ENCODE peak calls at places on chromosomes 3 and 15, in six cellular contexts. One of them, this sample, is unnamed.

GRCh38 chr3:149042766-149043386 is 43.5 kb downstream of the HLTF start:
- DNase-seq in GM23338: no peak
- DNase-seq in brain microvascular endothelial cell: no peak
- DNase-seq in pancreas: no peak
- DNase-seq in CD8-positive, alpha-beta T cell: no peak
- DNase-seq in MM.1S: peak
- DNase-seq in this sample: no peak

GRCh38 chr3:135891121-135891520 is 74.4 kb upstream of the PPP2R3A start:
- DNase-seq in GM23338: no peak
- DNase-seq in brain microvascular endothelial cell: no peak
- DNase-seq in pancreas: no peak
- DNase-seq in CD8-positive, alpha-beta T cell: no peak
- DNase-seq in MM.1S: no peak
- DNase-seq in this sample: no peak

GRCh38 chr15:74317820-74318375 is 49.5 kb downstream of the CYP11A1 start:
- DNase-seq in GM23338: no peak
- DNase-seq in brain microvascular endothelial cell: peak
- DNase-seq in pancreas: no peak
- DNase-seq in CD8-positive, alpha-beta T cell: no peak
- DNase-seq in MM.1S: no peak
- DNase-seq in this sample: no peak

GRCh38 chr3:36496734-36497133 is 116.4 kb downstream of the STAC start:
- DNase-seq in GM23338: no peak
- DNase-seq in brain microvascular endothelial cell: no peak
- DNase-seq in pancreas: no peak
- DNase-seq in CD8-positive, alpha-beta T cell: no peak
- DNase-seq in MM.1S: no peak
- DNase-seq in this sample: no peak

GRCh38 chr3:105013657-105014056 is 353.1 kb upstream of the ALCAM start:
- DNase-seq in GM23338: peak
- DNase-seq in brain microvascular endothelial cell: no peak
- DNase-seq in pancreas: no peak
- DNase-seq in CD8-positive, alpha-beta T cell: no peak
- DNase-seq in MM.1S: no peak
- DNase-seq in this sample: no peak

GRCh38 chr15:47339800-47340575 is 377.3 kb upstream of the SEMA6D start:
- DNase-seq in GM23338: no peak
- DNase-seq in brain microvascular endothelial cell: no peak
- DNase-seq in pancreas: no peak
- DNase-seq in CD8-positive, alpha-beta T cell: no peak
- DNase-seq in MM.1S: no peak
- DNase-seq in this sample: no peak

GRCh38 chr15:99605490-99605931 is 39.7 kb downstream of the MEF2A start:
- DNase-seq in GM23338: no peak
- DNase-seq in brain microvascular endothelial cell: no peak
- DNase-seq in pancreas: no peak
- DNase-seq in CD8-positive, alpha-beta T cell: no peak
- DNase-seq in MM.1S: no peak
- DNase-seq in this sample: no peak

GRCh38 chr3:43181202-43181910 is 75.5 kb upstream of the POMGNT2 start:
- DNase-seq in GM23338: no peak
- DNase-seq in brain microvascular endothelial cell: no peak
- DNase-seq in pancreas: no peak
- DNase-seq in CD8-positive, alpha-beta T cell: no peak
- DNase-seq in MM.1S: no peak
- DNase-seq in this sample: peak

GRCh38 chr3:190058486-190059241 is 62.0 kb downstream of the P3H2 start:
- DNase-seq in GM23338: no peak
- DNase-seq in brain microvascular endothelial cell: peak
- DNase-seq in pancreas: no peak
- DNase-seq in CD8-positive, alpha-beta T cell: no peak
- DNase-seq in MM.1S: no peak
- DNase-seq in this sample: no peak

GRCh38 chr15:73697033-73697467 is 12.9 kb downstream of the CD276 start:
- DNase-seq in GM23338: peak
- DNase-seq in brain microvascular endothelial cell: peak
- DNase-seq in pancreas: peak
- DNase-seq in CD8-positive, alpha-beta T cell: peak
- DNase-seq in MM.1S: peak
- DNase-seq in this sample: peak

GRCh38 chr3:129050556-129051295 is 9.9 kb upstream of the GP9 start:
- DNase-seq in GM23338: no peak
- DNase-seq in brain microvascular endothelial cell: no peak
- DNase-seq in pancreas: peak
- DNase-seq in CD8-positive, alpha-beta T cell: no peak
- DNase-seq in MM.1S: no peak
- DNase-seq in this sample: no peak

GRCh38 chr3:50600141-50600753 is 11.3 kb downstream of the CISH start:
- DNase-seq in GM23338: no peak
- DNase-seq in brain microvascular endothelial cell: no peak
- DNase-seq in pancreas: no peak
- DNase-seq in CD8-positive, alpha-beta T cell: no peak
- DNase-seq in MM.1S: no peak
- DNase-seq in this sample: no peak

GRCh38 chr3:106473576-106474506 is 605.0 kb upstream of the CBLB start:
- DNase-seq in GM23338: no peak
- DNase-seq in brain microvascular endothelial cell: no peak
- DNase-seq in pancreas: no peak
- DNase-seq in CD8-positive, alpha-beta T cell: no peak
- DNase-seq in MM.1S: no peak
- DNase-seq in this sample: no peak

GRCh38 chr15:75650908-75651809 is 3.4 kb downstream of the SNX33 start:
- DNase-seq in GM23338: no peak
- DNase-seq in brain microvascular endothelial cell: no peak
- DNase-seq in pancreas: peak
- DNase-seq in CD8-positive, alpha-beta T cell: no peak
- DNase-seq in MM.1S: no peak
- DNase-seq in this sample: no peak

GRCh38 chr3:153257673-153258351 is 95.8 kb downstream of the RAP2B start:
- DNase-seq in GM23338: no peak
- DNase-seq in brain microvascular endothelial cell: peak
- DNase-seq in pancreas: no peak
- DNase-seq in CD8-positive, alpha-beta T cell: no peak
- DNase-seq in MM.1S: no peak
- DNase-seq in this sample: no peak

GRCh38 chr15:41423979-41424659 is 7.2 kb downstream of the RTF1 start:
- DNase-seq in GM23338: no peak
- DNase-seq in brain microvascular endothelial cell: no peak
- DNase-seq in pancreas: no peak
- DNase-seq in CD8-positive, alpha-beta T cell: no peak
- DNase-seq in MM.1S: peak
- DNase-seq in this sample: no peak

GRCh38 chr3:138867996-138868395 is 33.3 kb upstream of the PIK3CB start:
- DNase-seq in GM23338: no peak
- DNase-seq in brain microvascular endothelial cell: no peak
- DNase-seq in pancreas: no peak
- DNase-seq in CD8-positive, alpha-beta T cell: no peak
- DNase-seq in MM.1S: no peak
- DNase-seq in this sample: no peak

GRCh38 chr15:51332211-51333147 is 5.9 kb downstream of the CYP19A1 start:
- DNase-seq in GM23338: no peak
- DNase-seq in brain microvascular endothelial cell: no peak
- DNase-seq in pancreas: no peak
- DNase-seq in CD8-positive, alpha-beta T cell: no peak
- DNase-seq in MM.1S: no peak
- DNase-seq in this sample: no peak

DNA sequence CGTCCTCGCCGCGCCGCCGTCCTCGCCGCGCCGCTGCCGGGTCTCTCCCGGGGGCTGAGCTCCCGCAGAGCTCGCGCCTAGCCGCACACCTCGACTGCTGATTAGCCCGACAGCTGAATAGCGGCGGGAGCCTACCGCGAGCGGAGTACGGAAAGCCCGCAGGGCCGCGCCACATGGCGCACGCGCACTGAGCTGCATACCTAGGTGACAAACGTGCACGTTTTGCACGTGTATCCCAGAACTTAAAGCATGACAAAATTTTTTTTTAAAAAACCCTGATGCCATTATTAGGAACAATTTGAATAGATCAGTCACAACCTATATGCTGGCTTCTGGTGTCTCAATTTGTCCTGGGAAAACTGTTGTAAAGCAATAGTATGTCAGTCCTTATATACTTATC is at the start of gene GOLGA8A:
- DNase-seq in GM23338: peak
- DNase-seq in brain microvascular endothelial cell: peak
- DNase-seq in pancreas: peak
- DNase-seq in CD8-positive, alpha-beta T cell: peak
- DNase-seq in MM.1S: peak
- DNase-seq in this sample: peak
- H3K27ac ChIP-seq in GM23338: no peak
- H3K27ac ChIP-seq in brain microvascular endothelial cell: no peak
- H3K27ac ChIP-seq in pancreas: no peak
- H3K27ac ChIP-seq in CD8-positive, alpha-beta T cell: peak
- H3K27ac ChIP-seq in MM.1S: peak
- H3K27ac ChIP-seq in this sample: peak

DNA sequence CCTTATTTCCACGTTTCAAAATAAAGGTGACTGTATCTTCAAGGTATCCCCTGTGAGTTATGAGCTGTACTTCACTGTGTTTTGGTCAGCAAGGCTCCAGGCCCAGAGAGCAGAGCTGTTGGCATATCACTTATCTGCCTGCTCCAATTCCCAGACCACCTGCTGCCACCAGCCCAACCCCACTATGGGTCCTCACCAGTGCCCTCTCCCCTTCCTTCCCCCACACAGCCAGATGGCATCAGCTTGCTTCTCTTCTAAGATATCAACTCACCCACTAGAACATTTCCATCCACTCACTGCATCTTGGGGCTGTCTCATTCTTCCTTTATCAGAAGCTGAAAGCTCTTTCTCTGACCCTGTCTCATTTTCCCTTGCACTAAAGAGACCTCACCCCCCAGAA is 136.9 kb upstream of the EIF1B start:
- DNase-seq in GM23338: no peak
- DNase-seq in brain microvascular endothelial cell: no peak
- DNase-seq in pancreas: no peak
- DNase-seq in CD8-positive, alpha-beta T cell: no peak
- DNase-seq in MM.1S: no peak
- DNase-seq in this sample: no peak
- H3K27ac ChIP-seq in GM23338: no peak
- H3K27ac ChIP-seq in brain microvascular endothelial cell: no peak
- H3K27ac ChIP-seq in pancreas: no peak
- H3K27ac ChIP-seq in CD8-positive, alpha-beta T cell: no peak
- H3K27ac ChIP-seq in MM.1S: no peak
- H3K27ac ChIP-seq in this sample: no peak

GRCh38 chr3:101802179-101802578 is 23.2 kb downstream of the NXPE3 start:
- DNase-seq in GM23338: no peak
- DNase-seq in brain microvascular endothelial cell: no peak
- DNase-seq in pancreas: no peak
- DNase-seq in CD8-positive, alpha-beta T cell: no peak
- DNase-seq in MM.1S: no peak
- DNase-seq in this sample: no peak

GRCh38 chr3:101801174-101801573 is 22.2 kb downstream of the NXPE3 start:
- DNase-seq in GM23338: no peak
- DNase-seq in brain microvascular endothelial cell: no peak
- DNase-seq in pancreas: no peak
- DNase-seq in CD8-positive, alpha-beta T cell: no peak
- DNase-seq in MM.1S: no peak
- DNase-seq in this sample: no peak

GRCh38 chr3:101806491-101806890 is 27.5 kb downstream of the NXPE3 start:
- DNase-seq in GM23338: no peak
- DNase-seq in brain microvascular endothelial cell: no peak
- DNase-seq in pancreas: no peak
- DNase-seq in CD8-positive, alpha-beta T cell: no peak
- DNase-seq in MM.1S: no peak
- DNase-seq in this sample: no peak

GRCh38 chr3:101803939-101804338 is 24.9 kb downstream of the NXPE3 start:
- DNase-seq in GM23338: no peak
- DNase-seq in brain microvascular endothelial cell: no peak
- DNase-seq in pancreas: no peak
- DNase-seq in CD8-positive, alpha-beta T cell: no peak
- DNase-seq in MM.1S: no peak
- DNase-seq in this sample: no peak

DNA sequence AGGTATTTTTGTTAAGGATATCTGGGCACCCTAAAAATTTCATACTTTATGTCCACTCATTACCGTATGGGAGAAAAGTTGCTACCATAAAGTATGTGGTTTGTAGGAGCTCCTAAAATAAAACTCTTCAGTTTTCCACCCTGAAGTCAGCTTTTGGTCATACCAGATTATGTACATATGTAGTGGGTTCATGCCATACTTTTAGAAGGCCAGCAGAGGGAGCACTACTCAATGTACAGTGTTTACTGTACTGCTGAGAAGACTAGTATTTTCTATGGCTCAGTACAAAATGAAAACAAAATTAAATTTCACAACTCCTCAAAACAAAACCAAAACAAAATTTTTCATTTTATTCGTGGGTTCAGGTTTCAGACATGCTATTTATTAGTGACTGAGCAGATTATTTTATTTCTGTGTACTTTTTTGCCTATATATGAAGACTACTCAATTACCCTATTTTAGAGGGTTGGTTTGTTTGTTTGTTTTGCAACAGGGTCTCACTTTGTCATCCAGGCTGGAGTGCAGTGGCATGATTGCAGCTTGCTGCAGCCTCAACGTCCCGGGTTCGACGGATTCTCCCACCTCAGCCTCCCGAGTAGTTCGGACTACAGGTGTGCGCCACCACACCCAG is 24.3 kb downstream of the NXPE3 start:
- DNase-seq in GM23338: peak
- DNase-seq in brain microvascular endothelial cell: peak
- DNase-seq in pancreas: no peak
- DNase-seq in CD8-positive, alpha-beta T cell: no peak
- DNase-seq in MM.1S: peak
- DNase-seq in this sample: peak
- H3K27ac ChIP-seq in GM23338: no peak
- H3K27ac ChIP-seq in brain microvascular endothelial cell: no peak
- H3K27ac ChIP-seq in pancreas: no peak
- H3K27ac ChIP-seq in CD8-positive, alpha-beta T cell: no peak
- H3K27ac ChIP-seq in MM.1S: peak
- H3K27ac ChIP-seq in this sample: peak

DNA sequence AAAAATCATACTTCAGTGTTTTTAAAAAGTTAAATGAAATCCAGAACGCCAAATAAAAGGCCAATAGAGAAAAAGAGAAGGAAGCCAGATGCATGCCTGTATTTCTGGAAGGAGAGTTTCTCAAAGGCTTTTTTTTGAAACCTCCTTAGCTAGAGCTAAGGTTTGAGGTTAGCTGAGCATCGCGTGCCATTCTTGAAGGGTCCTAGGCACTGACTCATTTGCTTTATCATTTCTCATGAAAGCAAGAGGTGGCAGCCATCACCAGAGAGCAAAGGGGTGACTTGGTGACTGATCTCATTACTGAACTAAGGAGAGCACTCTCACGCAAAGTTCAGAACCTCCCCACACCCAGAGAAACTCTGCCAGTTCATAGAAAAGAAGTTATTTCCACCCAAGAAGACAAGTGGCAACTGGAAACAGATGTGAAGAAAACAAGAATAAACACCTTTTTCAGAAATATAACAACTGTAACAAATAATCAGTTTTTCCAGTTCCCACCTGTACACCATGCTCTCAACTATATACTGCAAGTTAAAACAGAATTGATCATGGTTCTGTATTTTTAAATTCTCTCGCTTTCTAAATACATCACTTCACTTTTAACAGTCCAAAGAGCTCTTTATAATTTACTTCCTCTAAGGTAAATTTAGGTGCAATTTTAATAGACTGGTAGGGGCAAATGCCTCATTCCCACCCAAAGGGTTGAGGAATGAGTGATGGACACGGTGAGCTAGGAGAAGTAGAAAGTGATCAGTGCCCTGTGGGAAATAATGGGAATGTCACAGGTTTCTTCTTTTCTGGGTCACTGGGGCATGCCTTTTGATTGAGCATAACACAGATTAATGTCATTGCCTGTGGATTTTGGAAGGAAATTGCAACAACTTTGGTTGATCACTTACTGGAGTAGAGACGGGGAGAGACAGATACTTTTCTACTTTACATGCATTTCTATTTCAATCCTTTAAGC is 24.7 kb downstream of the GPR15 start:
- DNase-seq in GM23338: no peak
- DNase-seq in brain microvascular endothelial cell: peak
- DNase-seq in pancreas: no peak
- DNase-seq in CD8-positive, alpha-beta T cell: no peak
- DNase-seq in MM.1S: peak
- DNase-seq in this sample: peak
- H3K27ac ChIP-seq in GM23338: no peak
- H3K27ac ChIP-seq in brain microvascular endothelial cell: peak
- H3K27ac ChIP-seq in pancreas: no peak
- H3K27ac ChIP-seq in CD8-positive, alpha-beta T cell: no peak
- H3K27ac ChIP-seq in MM.1S: peak
- H3K27ac ChIP-seq in this sample: peak